ENCODE peak calls at places on chromosomes 4 and X, in eight cellular contexts. N, J, C, X, W, F, A and R are unnamed samples.

GRCh38 chr4:15034071-15034764 is 31.9 kb downstream of the CPEB2 start:
- DNase-seq in J (no peak), N (no peak), X (peak), C (no peak), A (no peak), F (peak), W (peak), R (no peak)

GRCh38 chr4:179595671-179596410 is 2153.6 kb upstream of the AGA start:
- DNase-seq in N (no peak), W (peak), X (no peak), C (no peak), A (no peak), F (peak), J (no peak), R (peak)

GRCh38 chrX:8044861-8045434 is 117.7 kb upstream of the PNPLA4 start:
- DNase-seq in X (peak), W (no peak), F (peak), C (no peak), A (no peak), N (no peak), J (no peak), R (no peak)

GRCh38 chr4:88230953-88231835 is 53.2 kb downstream of the PPM1K start:
- DNase-seq in J (no peak), C (no peak), A (peak), N (no peak), F (peak), X (no peak), W (peak), R (no peak)

GRCh38 chr4:35734381-35735098 is 509.8 kb downstream of the ARAP2 start:
- DNase-seq in J (no peak), C (no peak), F (no peak), W (no peak), X (no peak), N (no peak), A (no peak), R (no peak)

GRCh38 chr4:43680416-43680815 is 768.2 kb downstream of the KCTD8 start:
- DNase-seq in N (no peak), F (no peak), W (no peak), X (no peak), A (no peak), C (peak), J (no peak), R (no peak)

GRCh38 chr4:26139310-26139924 is 181.4 kb upstream of the RBPJ start:
- DNase-seq in C (no peak), X (no peak), A (no peak), N (peak), J (no peak), F (no peak), W (peak), R (no peak)

GRCh38 chrX:103453655-103454054 is 65.6 kb downstream of the RAB40A start:
- DNase-seq in C (no peak), A (no peak), J (no peak), N (peak), F (peak), W (peak), X (peak), R (no peak)

GRCh38 chrX:30795981-30796958 is 92.8 kb downstream of the TAB3 start:
- DNase-seq in W (no peak), F (no peak), C (no peak), A (no peak), N (no peak), J (no peak), X (no peak), R (no peak)

GRCh38 chrX:19183777-19184485 is 61.7 kb upstream of the ADGRG2 start:
- DNase-seq in C (no peak), J (no peak), F (peak), A (no peak), W (no peak), X (no peak), N (peak), R (no peak)

GRCh38 chr4:33996075-33996718 is 2248.1 kb downstream of the ARAP2 start:
- DNase-seq in W (peak), J (no peak), C (peak), N (no peak), A (no peak), F (no peak), X (no peak), R (no peak)

GRCh38 chr4:24651266-24651665 is 66.9 kb upstream of the DHX15 start:
- DNase-seq in A (no peak), X (no peak), J (no peak), C (no peak), W (no peak), F (no peak), N (no peak), R (no peak)

GRCh38 chr4:175951794-175952193 is 113.8 kb upstream of the WDR17 start:
- DNase-seq in X (peak), W (no peak), J (no peak), N (no peak), F (no peak), A (no peak), C (no peak), R (peak)

GRCh38 chrX:41491267-41492004 is 44.3 kb downstream of the NYX start:
- DNase-seq in F (peak), N (peak), X (peak), W (peak), C (peak), A (no peak), J (no peak), R (peak)

GRCh38 chr4:78079701-78080430 is 22.7 kb downstream of the FRAS1 start:
- DNase-seq in N (no peak), A (no peak), W (peak), X (no peak), F (no peak), C (no peak), J (no peak), R (no peak)

GRCh38 chr4:152535236-152535902 is 523 bp downstream of the FBXW7 start:
- DNase-seq in W (peak), C (peak), X (no peak), J (peak), F (no peak), N (no peak), A (no peak), R (no peak)

GRCh38 chr4:128825226-128825625 is 15.7 kb downstream of the JADE1 start:
- DNase-seq in C (peak), X (peak), F (no peak), W (peak), N (no peak), J (no peak), A (no peak), R (no peak)

GRCh38 chr4:107876096-107876495 is 51.4 kb downstream of the SGMS2 start:
- DNase-seq in J (no peak), W (no peak), N (no peak), A (no peak), F (no peak), C (no peak), X (no peak), R (no peak)

GRCh38 chrX:65871671-65872311 is 168.1 kb downstream of the VSIG4 start:
- DNase-seq in F (peak), W (no peak), A (no peak), J (peak), C (peak), X (peak), N (peak), R (no peak)

GRCh38 chr4:151045907-151046306 is 30.8 kb upstream of the LRBA start:
- DNase-seq in J (peak), W (no peak), C (peak), A (no peak), N (peak), X (no peak), F (no peak), R (no peak)

GRCh38 chrX:1476682-1477081 is 24.0 kb upstream of the ASMTL start:
- DNase-seq in X (no peak), C (no peak), A (peak), F (no peak), N (no peak), W (no peak), J (peak), R (no peak)

GRCh38 chr4:65227628-65228027 is 442.7 kb downstream of the EPHA5 start:
- DNase-seq in F (no peak), C (no peak), A (no peak), N (no peak), X (no peak), W (no peak), J (no peak), R (no peak)

GRCh38 chrX:13938766-13939530 is 90.7 kb downstream of the GEMIN8 start:
- DNase-seq in F (no peak), W (no peak), N (no peak), A (no peak), C (peak), J (no peak), X (no peak), R (no peak)

GRCh38 chrX:30580641-30581040 is 3.1 kb upstream of the TASL start:
- DNase-seq in X (no peak), A (no peak), C (no peak), N (no peak), W (no peak), F (no peak), J (no peak), R (no peak)

GRCh38 chr4:38751341-38752043 is 31.3 kb downstream of the TLR10 start:
- DNase-seq in A (no peak), F (no peak), C (no peak), X (no peak), N (no peak), W (no peak), J (no peak), R (no peak)

GRCh38 chr4:183124228-183124627 is 25.2 kb downstream of the WWC2 start:
- DNase-seq in W (no peak), F (no peak), N (no peak), A (no peak), J (no peak), C (no peak), X (no peak), R (no peak)

GRCh38 chr4:38560763-38561558 is 103.0 kb upstream of the KLF3 start:
- DNase-seq in N (no peak), F (no peak), X (peak), W (no peak), A (no peak), J (no peak), C (no peak), R (peak)

GRCh38 chr4:10643600-10644425 is 40.8 kb downstream of the CLNK start:
- DNase-seq in X (peak), A (no peak), N (no peak), F (no peak), C (peak), W (peak), J (no peak), R (no peak)

GRCh38 chrX:102599950-102600579 is 750 bp downstream of the ARMCX5 start:
- DNase-seq in C (peak), W (peak), F (peak), N (peak), J (no peak), X (peak), A (no peak), R (no peak)

GRCh38 chr4:8534601-8535000 is 45.6 kb upstream of the GPR78 start:
- DNase-seq in F (no peak), N (no peak), J (no peak), C (peak), X (no peak), A (no peak), W (no peak), R (no peak)

GRCh38 chr4:2794707-2795557 is 2.0 kb downstream of the SH3BP2 start:
- DNase-seq in F (peak), N (no peak), A (no peak), X (no peak), C (no peak), J (peak), W (peak), R (no peak)

GRCh38 chr4:142405021-142405991 is 440.8 kb downstream of the INPP4B start:
- DNase-seq in F (peak), N (peak), C (peak), A (no peak), W (peak), X (peak), J (peak), R (peak)

GRCh38 chrX:103254171-103254824 is 657 bp downstream of the TCEAL8 start:
- DNase-seq in A (no peak), C (peak), F (peak), J (peak), N (peak), X (peak), W (peak), R (no peak)

GRCh38 chrX:13398073-13398823 is 78.4 kb upstream of the ATXN3L start:
- DNase-seq in A (no peak), C (peak), J (no peak), N (peak), W (peak), X (peak), F (peak), R (peak)

GRCh38 chr4:112075129-112075753 is 70.0 kb upstream of the FAM241A start:
- DNase-seq in W (peak), N (peak), C (peak), X (peak), J (peak), A (no peak), F (peak), R (no peak)

GRCh38 chr4:73311428-73311827 is 52.8 kb upstream of the ANKRD17 start:
- DNase-seq in J (no peak), F (peak), N (peak), C (peak), X (peak), W (peak), A (no peak), R (no peak)

GRCh38 chr4:143099693-143100092 is 85.0 kb upstream of the USP38 start:
- DNase-seq in C (no peak), W (no peak), X (no peak), N (no peak), F (no peak), A (no peak), J (no peak), R (no peak)

GRCh38 chrX:154698630-154699248 is 45.4 kb upstream of the CTAG2 start:
- DNase-seq in W (no peak), J (no peak), F (no peak), N (no peak), X (no peak), A (no peak), C (peak), R (no peak)

GRCh38 chrX:37905436-37906147 is 58.2 kb upstream of the DYNLT3 start:
- DNase-seq in N (peak), C (peak), J (no peak), W (peak), X (no peak), A (no peak), F (peak), R (no peak)
- TF ChIP-seq CTCF in N (peak), C (peak), J (no peak), W (peak), X (no peak), A (no peak), F (peak), R (no peak)

DNA sequence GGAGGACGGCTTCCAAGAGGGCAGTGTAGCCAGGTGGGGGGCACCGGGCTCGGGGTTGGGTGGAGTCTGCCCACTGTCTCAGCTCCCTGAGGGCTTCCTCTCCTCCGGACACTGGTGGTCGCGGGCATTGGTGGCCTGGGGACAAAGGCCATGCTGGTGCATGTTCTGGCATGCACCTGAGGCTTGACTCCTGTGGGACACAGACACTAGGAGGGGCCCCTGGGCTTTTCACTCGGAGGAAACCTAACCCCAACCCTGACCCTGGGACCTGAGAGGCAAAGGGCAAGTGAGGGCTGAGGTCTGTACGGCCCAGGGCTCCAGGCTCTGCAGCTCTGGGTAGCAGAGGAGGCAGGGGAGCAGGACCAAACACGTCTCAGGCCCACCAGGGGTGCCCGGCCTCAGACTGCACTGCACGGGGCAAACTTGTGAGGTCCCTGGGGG is 22.3 kb upstream of the FGFR3 start:
- DNase-seq in N (no peak), C (no peak), A (no peak), F (no peak), J (no peak), W (no peak), X (no peak), R (no peak)
- H3K4me3 ChIP-seq in N (no peak), C (no peak), A (no peak), F (no peak), J (no peak), W (no peak), X (no peak), R (no peak)

GRCh38 chr4:94332983-94333590 is 9.5 kb downstream of the HPGDS start:
- DNase-seq in W (no peak), N (no peak), J (no peak), A (no peak), F (peak), C (peak), X (no peak), R (no peak)
- TF ChIP-seq CTCF in W (no peak), N (peak), J (no peak), A (no peak), F (peak), C (peak), X (no peak), R (peak)

GRCh38 chrX:124216396-124217124 is 115.9 kb upstream of the TEX13D start:
- DNase-seq in C (peak), W (no peak), F (no peak), J (no peak), A (no peak), X (no peak), N (peak), R (no peak)
- H3K4me3 ChIP-seq in C (peak), W (no peak), F (no peak), J (no peak), A (no peak), X (no peak), N (no peak), R (no peak)

GRCh38 chrX:40479777-40480318 is 100.9 kb upstream of the ATP6AP2 start:
- DNase-seq in X (no peak), W (no peak), F (no peak), J (no peak), A (no peak), N (no peak), C (no peak), R (no peak)

GRCh38 chrX:40474205-40474626 is 106.6 kb upstream of the ATP6AP2 start:
- DNase-seq in J (no peak), X (peak), C (peak), W (no peak), F (peak), N (peak), A (no peak), R (no peak)

GRCh38 chrX:40478457-40479065 is 102.2 kb upstream of the ATP6AP2 start:
- DNase-seq in J (no peak), W (no peak), N (no peak), A (no peak), C (no peak), F (no peak), X (no peak), R (no peak)

GRCh38 chrX:40473460-40474204 is 107.1 kb upstream of the ATP6AP2 start:
- DNase-seq in X (no peak), A (no peak), N (no peak), W (no peak), C (no peak), J (no peak), F (no peak), R (no peak)

DNA sequence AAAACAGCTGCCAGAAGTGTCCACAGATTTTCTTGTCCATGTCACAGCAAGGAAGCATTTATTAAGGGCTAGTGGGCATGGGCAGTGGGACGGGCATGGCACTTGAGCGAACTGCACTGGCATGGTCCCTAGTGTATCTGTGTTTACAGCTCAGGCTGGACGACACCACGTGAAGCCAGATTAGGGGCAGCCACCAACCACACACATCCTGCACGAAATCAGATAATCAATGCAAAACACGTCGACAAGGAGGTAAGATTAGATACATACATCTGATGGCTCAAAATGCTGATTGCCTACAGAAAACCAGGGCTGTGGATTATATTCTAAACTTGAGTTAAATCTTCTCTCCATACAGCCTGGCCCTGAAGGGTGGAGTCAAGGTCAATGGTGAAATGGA is 103.8 kb upstream of the ATP6AP2 start:
- DNase-seq in C (no peak), A (no peak), N (no peak), X (no peak), F (no peak), W (no peak), J (no peak), R (no peak)
- TF ChIP-seq CTCF in C (no peak), A (no peak), N (no peak), X (no peak), F (no peak), W (no peak), J (no peak), R (no peak)

GRCh38 chrX:128818690-128819089 is 704.6 kb downstream of the SMARCA1 start:
- DNase-seq in X (no peak), C (no peak), W (no peak), N (no peak), J (no peak), F (no peak), A (no peak), R (no peak)
- H3K4me3 ChIP-seq in X (no peak), C (no peak), W (no peak), N (no peak), J (no peak), F (no peak), A (no peak), R (no peak)

GRCh38 chr4:147933316-147933715 is 201.4 kb downstream of the ARHGAP10 start:
- DNase-seq in N (peak), W (no peak), X (no peak), A (no peak), F (peak), J (no peak), C (peak), R (no peak)
- TF ChIP-seq CTCF in N (peak), W (no peak), X (no peak), A (no peak), F (peak), J (no peak), C (peak), R (peak)

GRCh38 chrX:46576458-46576857 is 2.9 kb downstream of the CHST7 start:
- DNase-seq in N (peak), X (no peak), C (no peak), F (peak), J (no peak), W (peak), A (no peak), R (no peak)
- H3K4me3 ChIP-seq in N (peak), X (no peak), C (peak), F (peak), J (no peak), W (peak), A (peak), R (peak)

DNA sequence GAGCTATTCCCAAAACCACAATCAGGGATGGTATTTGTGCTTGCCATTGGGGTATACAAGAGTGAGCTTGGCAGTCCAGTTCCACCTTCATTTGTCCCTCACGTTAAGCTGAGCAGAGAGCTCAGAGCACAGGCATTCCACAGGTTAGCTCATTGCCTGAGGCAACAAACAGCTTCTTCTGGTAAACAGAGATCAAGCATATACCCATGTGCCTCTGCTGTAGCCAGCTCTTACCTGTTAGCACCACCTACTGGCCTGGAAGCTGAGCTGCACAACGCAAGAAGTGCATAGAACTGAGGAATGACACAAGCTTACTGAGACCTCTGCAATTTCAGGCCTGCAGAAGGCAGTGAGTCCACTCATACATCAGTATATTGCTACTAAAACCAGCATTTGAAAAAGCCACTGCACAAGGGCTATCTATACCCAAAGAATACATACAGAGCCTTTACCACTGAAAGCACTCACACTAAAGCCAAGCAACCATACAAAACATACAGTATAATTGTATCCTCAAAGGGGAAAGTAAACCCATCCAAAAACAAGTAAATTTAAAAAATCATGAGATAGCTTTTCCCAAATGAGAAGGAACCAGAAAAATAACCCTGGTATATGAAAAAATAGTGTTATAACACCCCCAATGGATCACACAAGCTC is 258.3 kb upstream of the GABRA2 start:
- DNase-seq in C (peak), W (no peak), A (no peak), X (peak), F (peak), J (peak), N (peak), R (peak)
- TF ChIP-seq CTCF in C (peak), W (no peak), A (no peak), X (peak), F (peak), J (peak), N (peak), R (peak)